ENCODE peak calls at places on chromosomes 3 and 15, in four cellular contexts. One of them, this sample, is unnamed.

GRCh38 chr15:70741107-70741511 is 22.2 kb downstream of the UACA start:
- DNase-seq in GM12878: no peak
- DNase-seq in K562: no peak
- DNase-seq in HepG2: peak
- DNase-seq in this sample: no peak

GRCh38 chr15:95086543-95087252 is 855.3 kb downstream of the MCTP2 start:
- DNase-seq in GM12878: no peak
- DNase-seq in K562: no peak
- DNase-seq in HepG2: no peak
- DNase-seq in this sample: no peak

GRCh38 chr3:131630117-131630516 is 127.3 kb upstream of the MRPL3 start:
- DNase-seq in GM12878: peak
- DNase-seq in K562: no peak
- DNase-seq in HepG2: no peak
- DNase-seq in this sample: no peak

GRCh38 chr15:56149071-56149470 is 94.6 kb downstream of the RFX7 start:
- DNase-seq in GM12878: no peak
- DNase-seq in K562: no peak
- DNase-seq in HepG2: no peak
- DNase-seq in this sample: no peak

GRCh38 chr3:164208846-164209245 is 869.5 kb downstream of the SI start:
- DNase-seq in GM12878: no peak
- DNase-seq in K562: no peak
- DNase-seq in HepG2: no peak
- DNase-seq in this sample: no peak

GRCh38 chr15:80567721-80568157 is 127.4 kb upstream of the ABHD17C start:
- DNase-seq in GM12878: no peak
- DNase-seq in K562: peak
- DNase-seq in HepG2: peak
- DNase-seq in this sample: peak

GRCh38 chr15:72827216-72827615 is 43.7 kb upstream of the ADPGK start:
- DNase-seq in GM12878: no peak
- DNase-seq in K562: no peak
- DNase-seq in HepG2: no peak
- DNase-seq in this sample: no peak

GRCh38 chr15:69394556-69395282 is 19.4 kb upstream of the KIF23 start:
- DNase-seq in GM12878: no peak
- DNase-seq in K562: peak
- DNase-seq in HepG2: peak
- DNase-seq in this sample: peak

GRCh38 chr15:73941044-73941443 is 14.8 kb downstream of the LOXL1 start:
- DNase-seq in GM12878: no peak
- DNase-seq in K562: no peak
- DNase-seq in HepG2: no peak
- DNase-seq in this sample: no peak

GRCh38 chr3:132507657-132508056 is 89.4 kb upstream of the ACKR4 start:
- DNase-seq in GM12878: no peak
- DNase-seq in K562: no peak
- DNase-seq in HepG2: no peak
- DNase-seq in this sample: no peak

GRCh38 chr3:197950661-197951029 is 655 bp downstream of the RPL35A start:
- DNase-seq in GM12878: no peak
- DNase-seq in K562: no peak
- DNase-seq in HepG2: no peak
- DNase-seq in this sample: no peak

GRCh38 chr3:192887047-192887446 is 30.6 kb downstream of the MB21D2 start:
- DNase-seq in GM12878: no peak
- DNase-seq in K562: no peak
- DNase-seq in HepG2: peak
- DNase-seq in this sample: no peak

GRCh38 chr3:126927846-126928245 is 55.1 kb upstream of the PLXNA1 start:
- DNase-seq in GM12878: no peak
- DNase-seq in K562: no peak
- DNase-seq in HepG2: no peak
- DNase-seq in this sample: no peak

GRCh38 chr15:57217716-57218598 is 158.3 kb upstream of the CGNL1 start:
- DNase-seq in GM12878: no peak
- DNase-seq in K562: no peak
- DNase-seq in HepG2: no peak
- DNase-seq in this sample: no peak

GRCh38 chr3:124119056-124119721 is 127.3 kb upstream of the ROPN1 start:
- DNase-seq in GM12878: no peak
- DNase-seq in K562: no peak
- DNase-seq in HepG2: no peak
- DNase-seq in this sample: no peak

GRCh38 chr15:59371458-59372351 is 966 bp downstream of the MYO1E start:
- DNase-seq in GM12878: no peak
- DNase-seq in K562: no peak
- DNase-seq in HepG2: no peak
- DNase-seq in this sample: peak

GRCh38 chr3:160473978-160474377 is 24.4 kb upstream of the TRIM59 start:
- DNase-seq in GM12878: no peak
- DNase-seq in K562: no peak
- DNase-seq in HepG2: no peak
- DNase-seq in this sample: no peak

GRCh38 chr3:72629191-72629611 is 219.0 kb downstream of the SHQ1 start:
- DNase-seq in GM12878: no peak
- DNase-seq in K562: peak
- DNase-seq in HepG2: no peak
- DNase-seq in this sample: no peak

GRCh38 chr3:93973160-93974126 is at the start of gene PROS1:
- DNase-seq in GM12878: no peak
- DNase-seq in K562: peak
- DNase-seq in HepG2: peak
- DNase-seq in this sample: peak

GRCh38 chr3:107064445-107065060 is 312.7 kb upstream of the CCDC54 start:
- DNase-seq in GM12878: peak
- DNase-seq in K562: peak
- DNase-seq in HepG2: peak
- DNase-seq in this sample: peak

GRCh38 chr3:10992017-10992945 is at the start of gene SLC6A1:
- DNase-seq in GM12878: no peak
- DNase-seq in K562: peak
- DNase-seq in HepG2: no peak
- DNase-seq in this sample: peak

GRCh38 chr3:127637546-127637945 is 8.6 kb downstream of the PODXL2 start:
- DNase-seq in GM12878: no peak
- DNase-seq in K562: peak
- DNase-seq in HepG2: no peak
- DNase-seq in this sample: no peak

GRCh38 chr3:170864525-170865208 is 5.3 kb downstream of the RPL22L1 start:
- DNase-seq in GM12878: no peak
- DNase-seq in K562: peak
- DNase-seq in HepG2: no peak
- DNase-seq in this sample: no peak

GRCh38 chr3:15636028-15636709 is 34.6 kb downstream of the BTD start:
- DNase-seq in GM12878: no peak
- DNase-seq in K562: no peak
- DNase-seq in HepG2: no peak
- DNase-seq in this sample: no peak

GRCh38 chr3:13843351-13843750 is 36.5 kb downstream of the WNT7A start:
- DNase-seq in GM12878: no peak
- DNase-seq in K562: no peak
- DNase-seq in HepG2: no peak
- DNase-seq in this sample: no peak

GRCh38 chr3:114052216-114052615 is 4.1 kb downstream of the CCDC191 start:
- DNase-seq in GM12878: no peak
- DNase-seq in K562: no peak
- DNase-seq in HepG2: no peak
- DNase-seq in this sample: no peak

GRCh38 chr15:60265057-60265456 is 132.7 kb downstream of the ANXA2 start:
- DNase-seq in GM12878: no peak
- DNase-seq in K562: no peak
- DNase-seq in HepG2: no peak
- DNase-seq in this sample: no peak

GRCh38 chr3:191753186-191753585 is 292.2 kb downstream of the PYDC2 start:
- DNase-seq in GM12878: no peak
- DNase-seq in K562: no peak
- DNase-seq in HepG2: no peak
- DNase-seq in this sample: no peak

GRCh38 chr3:182487621-182488020 is 305.7 kb upstream of the ATP11B start:
- DNase-seq in GM12878: no peak
- DNase-seq in K562: no peak
- DNase-seq in HepG2: no peak
- DNase-seq in this sample: no peak

GRCh38 chr3:160885791-160886286 is 129.8 kb downstream of the PPM1L start:
- DNase-seq in GM12878: peak
- DNase-seq in K562: peak
- DNase-seq in HepG2: peak
- DNase-seq in this sample: peak

GRCh38 chr3:155431856-155432570 is 138.5 kb upstream of the STRIT1 start:
- DNase-seq in GM12878: no peak
- DNase-seq in K562: no peak
- DNase-seq in HepG2: no peak
- DNase-seq in this sample: no peak
- TF ChIP-seq TCF7 in GM12878: no peak
- TF ChIP-seq TCF7 in K562: no peak
- TF ChIP-seq TCF7 in HepG2: no peak
- TF ChIP-seq TCF7 in this sample: no peak

GRCh38 chr3:97935842-97936241 is 36.4 kb downstream of the RIOX2 start:
- DNase-seq in GM12878: no peak
- DNase-seq in K562: no peak
- DNase-seq in HepG2: no peak
- DNase-seq in this sample: no peak
- TF ChIP-seq ETV6 in GM12878: no peak
- TF ChIP-seq ETV6 in K562: no peak
- TF ChIP-seq ETV6 in HepG2: no peak
- TF ChIP-seq ETV6 in this sample: no peak

DNA sequence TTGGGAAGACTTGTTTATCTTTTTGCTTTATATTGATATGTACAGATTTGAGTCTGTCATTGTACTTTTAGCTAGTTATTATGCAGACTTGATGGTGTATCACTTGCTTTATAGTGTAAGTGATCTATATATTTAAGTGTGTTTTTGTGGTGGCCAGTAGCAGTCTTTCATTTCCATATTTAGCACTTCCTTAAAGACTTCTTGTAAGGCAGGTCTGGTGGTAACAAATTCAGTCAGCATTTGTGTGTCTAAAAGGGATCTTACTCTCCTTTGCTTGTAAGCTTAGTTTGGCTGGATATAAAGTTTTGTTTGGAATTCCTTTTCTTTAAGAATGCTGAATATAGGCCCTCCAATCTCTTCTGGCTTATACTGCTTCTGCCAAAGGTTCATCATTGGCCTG is 322.5 kb upstream of the EPHA6 start:
- DNase-seq in GM12878: no peak
- DNase-seq in K562: no peak
- DNase-seq in HepG2: no peak
- DNase-seq in this sample: no peak
- TF ChIP-seq TCF7 in GM12878: no peak
- TF ChIP-seq TCF7 in K562: no peak
- TF ChIP-seq TCF7 in HepG2: no peak
- TF ChIP-seq TCF7 in this sample: no peak

GRCh38 chr3:129593595-129594339 is 12.7 kb downstream of the PLXND1 start:
- DNase-seq in GM12878: no peak
- DNase-seq in K562: no peak
- DNase-seq in HepG2: peak
- DNase-seq in this sample: no peak

GRCh38 chr3:129594907-129595390 is 11.5 kb downstream of the PLXND1 start:
- DNase-seq in GM12878: no peak
- DNase-seq in K562: no peak
- DNase-seq in HepG2: peak
- DNase-seq in this sample: no peak

GRCh38 chr3:129597087-129597791 is 9.2 kb downstream of the PLXND1 start:
- DNase-seq in GM12878: no peak
- DNase-seq in K562: peak
- DNase-seq in HepG2: no peak
- DNase-seq in this sample: no peak

GRCh38 chr3:129596194-129597086 is 10.0 kb downstream of the PLXND1 start:
- DNase-seq in GM12878: no peak
- DNase-seq in K562: peak
- DNase-seq in HepG2: peak
- DNase-seq in this sample: no peak

GRCh38 chr3:129595544-129596193 is 10.8 kb downstream of the PLXND1 start:
- DNase-seq in GM12878: no peak
- DNase-seq in K562: no peak
- DNase-seq in HepG2: peak
- DNase-seq in this sample: no peak
- TF ChIP-seq ETV6 in GM12878: no peak
- TF ChIP-seq ETV6 in K562: no peak
- TF ChIP-seq ETV6 in HepG2: no peak
- TF ChIP-seq ETV6 in this sample: no peak

GRCh38 chr3:187120324-187120723 is 19.0 kb downstream of the RPL39L start:
- DNase-seq in GM12878: no peak
- DNase-seq in K562: no peak
- DNase-seq in HepG2: no peak
- DNase-seq in this sample: no peak

GRCh38 chr3:187130346-187131066 is 8.8 kb downstream of the RPL39L start:
- DNase-seq in GM12878: no peak
- DNase-seq in K562: no peak
- DNase-seq in HepG2: no peak
- DNase-seq in this sample: no peak

GRCh38 chr3:187122261-187122660 is 17.0 kb downstream of the RPL39L start:
- DNase-seq in GM12878: no peak
- DNase-seq in K562: no peak
- DNase-seq in HepG2: no peak
- DNase-seq in this sample: no peak

DNA sequence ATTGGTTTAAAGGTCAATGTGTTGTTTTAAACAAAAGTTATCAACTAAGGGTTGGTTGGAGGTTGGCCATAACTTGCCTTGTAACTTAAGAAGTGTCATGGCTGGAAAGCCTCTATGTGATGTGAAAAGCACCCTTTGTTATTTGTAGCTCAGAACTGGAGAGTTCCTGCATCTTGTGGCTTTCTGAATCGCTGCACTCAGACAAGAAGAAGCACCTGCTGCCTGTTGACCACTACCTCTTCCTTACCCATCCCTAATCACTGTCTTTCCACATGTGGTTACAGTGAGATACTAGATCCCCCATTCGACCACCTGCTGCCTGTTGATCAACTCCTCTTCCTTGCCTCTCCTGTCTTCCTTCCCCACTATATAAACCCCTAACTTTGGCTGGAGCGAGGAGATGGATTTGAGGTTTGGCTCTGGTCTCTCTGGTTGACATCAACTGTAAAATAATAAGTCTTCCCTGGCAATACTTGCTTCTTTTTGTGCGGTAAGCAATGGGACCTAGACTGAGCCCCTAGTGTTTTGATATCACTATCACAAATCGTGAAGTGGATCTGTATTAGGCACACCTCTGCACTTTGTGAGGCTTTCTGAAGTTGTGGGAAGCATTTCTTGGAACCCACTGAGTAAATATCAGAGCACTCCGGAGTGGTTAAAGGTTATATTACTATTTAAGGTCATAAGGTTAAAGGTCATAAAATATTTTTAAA is 13.8 kb downstream of the RPL39L start:
- DNase-seq in GM12878: peak
- DNase-seq in K562: no peak
- DNase-seq in HepG2: no peak
- DNase-seq in this sample: no peak
- TF ChIP-seq TCF7 in GM12878: no peak
- TF ChIP-seq TCF7 in K562: no peak
- TF ChIP-seq TCF7 in HepG2: no peak
- TF ChIP-seq TCF7 in this sample: no peak